ENCODE peak calls at places on chromosomes 2 and 18, in seven cellular contexts. One of them, this sample, is unnamed.

GRCh38 chr2:239496700-239497099 is 95.9 kb upstream of the HDAC4 start:
- DNase-seq in activated T-cell treated with anti-CD3 and anti-CD28 coated beads, Interleukin-2, amount 50 U/mL, for 1 hour: no peak
- DNase-seq in head of caudate nucleus: no peak
- DNase-seq in fibroblast of the aortic adventitia: no peak
- DNase-seq in hypothalamus: no peak
- DNase-seq in DMS153: no peak
- DNase-seq in psoas muscle: no peak
- DNase-seq in this sample: no peak

GRCh38 chr2:145055651-145056050 is 535.7 kb upstream of the ZEB2 start:
- DNase-seq in activated T-cell treated with anti-CD3 and anti-CD28 coated beads, Interleukin-2, amount 50 U/mL, for 1 hour: no peak
- DNase-seq in head of caudate nucleus: no peak
- DNase-seq in fibroblast of the aortic adventitia: no peak
- DNase-seq in hypothalamus: no peak
- DNase-seq in DMS153: no peak
- DNase-seq in psoas muscle: no peak
- DNase-seq in this sample: no peak

GRCh38 chr2:3151153-3151918 is 226.3 kb downstream of the EIPR1 start:
- DNase-seq in activated T-cell treated with anti-CD3 and anti-CD28 coated beads, Interleukin-2, amount 50 U/mL, for 1 hour: no peak
- DNase-seq in head of caudate nucleus: no peak
- DNase-seq in fibroblast of the aortic adventitia: no peak
- DNase-seq in hypothalamus: no peak
- DNase-seq in DMS153: peak; percentile 56
- DNase-seq in psoas muscle: no peak
- DNase-seq in this sample: no peak

GRCh38 chr2:185658766-185659165 is 79.8 kb upstream of the FSIP2 start:
- DNase-seq in activated T-cell treated with anti-CD3 and anti-CD28 coated beads, Interleukin-2, amount 50 U/mL, for 1 hour: no peak
- DNase-seq in head of caudate nucleus: no peak
- DNase-seq in fibroblast of the aortic adventitia: no peak
- DNase-seq in hypothalamus: no peak
- DNase-seq in DMS153: no peak
- DNase-seq in psoas muscle: no peak
- DNase-seq in this sample: no peak

GRCh38 chr18:21141678-21142422 is 30.2 kb upstream of the ROCK1 start:
- DNase-seq in activated T-cell treated with anti-CD3 and anti-CD28 coated beads, Interleukin-2, amount 50 U/mL, for 1 hour: no peak
- DNase-seq in head of caudate nucleus: no peak
- DNase-seq in fibroblast of the aortic adventitia: peak; percentile 60
- DNase-seq in hypothalamus: no peak
- DNase-seq in DMS153: no peak
- DNase-seq in psoas muscle: no peak
- DNase-seq in this sample: no peak

GRCh38 chr2:20409039-20409438 is 37.8 kb upstream of the RHOB start:
- DNase-seq in activated T-cell treated with anti-CD3 and anti-CD28 coated beads, Interleukin-2, amount 50 U/mL, for 1 hour: no peak
- DNase-seq in head of caudate nucleus: no peak
- DNase-seq in fibroblast of the aortic adventitia: no peak
- DNase-seq in hypothalamus: no peak
- DNase-seq in DMS153: no peak
- DNase-seq in psoas muscle: no peak
- DNase-seq in this sample: no peak

GRCh38 chr18:48612917-48613316 is 74.1 kb downstream of the CTIF start:
- DNase-seq in activated T-cell treated with anti-CD3 and anti-CD28 coated beads, Interleukin-2, amount 50 U/mL, for 1 hour: no peak
- DNase-seq in head of caudate nucleus: no peak
- DNase-seq in fibroblast of the aortic adventitia: no peak
- DNase-seq in hypothalamus: no peak
- DNase-seq in DMS153: no peak
- DNase-seq in psoas muscle: no peak
- DNase-seq in this sample: no peak

GRCh38 chr2:186716899-186717811 is 23.3 kb downstream of the FAM171B start:
- DNase-seq in activated T-cell treated with anti-CD3 and anti-CD28 coated beads, Interleukin-2, amount 50 U/mL, for 1 hour: no peak
- DNase-seq in head of caudate nucleus: no peak
- DNase-seq in fibroblast of the aortic adventitia: peak; percentile 30
- DNase-seq in hypothalamus: no peak
- DNase-seq in DMS153: no peak
- DNase-seq in psoas muscle: no peak
- DNase-seq in this sample: no peak

This sample was measured in effector memory CD8-positive, alpha-beta T cell.